ENCODE peak calls at places on chromosomes 6 and 20, in five cellular contexts. One of them, this sample, is unnamed. For H3K27me3, the result is how much of the 10 kb centered on the place peaks cover.

GRCh38 chr20:54133434-54134427 is 40.1 kb downstream of the CYP24A1 start:
- DNase-seq in body of pancreas: no peak
- DNase-seq in neuronal stem cell: no peak
- DNase-seq in cardiac muscle cell: peak
- DNase-seq in dorsolateral prefrontal cortex: no peak
- DNase-seq in this sample: no peak

GRCh38 chr20:10356628-10357027 is 77.4 kb downstream of the MKKS start:
- DNase-seq in body of pancreas: no peak
- DNase-seq in neuronal stem cell: no peak
- DNase-seq in dorsolateral prefrontal cortex: no peak
- DNase-seq in cardiac muscle cell: no peak
- DNase-seq in this sample: no peak

GRCh38 chr20:46974669-46975434 is 80.2 kb downstream of the EYA2 start:
- DNase-seq in dorsolateral prefrontal cortex: no peak
- DNase-seq in cardiac muscle cell: no peak
- DNase-seq in neuronal stem cell: no peak
- DNase-seq in body of pancreas: no peak
- DNase-seq in this sample: no peak

GRCh38 chr20:63373996-63374395 is 12.8 kb upstream of the CHRNA4 start:
- DNase-seq in dorsolateral prefrontal cortex: no peak
- DNase-seq in body of pancreas: no peak
- DNase-seq in neuronal stem cell: no peak
- DNase-seq in cardiac muscle cell: no peak
- DNase-seq in this sample: no peak

GRCh38 chr6:119720160-119720559 is 370.6 kb upstream of the MAN1A1 start:
- DNase-seq in dorsolateral prefrontal cortex: no peak
- DNase-seq in neuronal stem cell: no peak
- DNase-seq in cardiac muscle cell: peak
- DNase-seq in body of pancreas: no peak
- DNase-seq in this sample: no peak

GRCh38 chr6:35611235-35611634 is 77.5 kb downstream of the FKBP5 start:
- DNase-seq in cardiac muscle cell: peak
- DNase-seq in neuronal stem cell: no peak
- DNase-seq in dorsolateral prefrontal cortex: no peak
- DNase-seq in body of pancreas: no peak
- DNase-seq in this sample: no peak

GRCh38 chr6:127641905-127642304 is 64.9 kb downstream of the C6orf58 start:
- DNase-seq in dorsolateral prefrontal cortex: no peak
- DNase-seq in neuronal stem cell: peak
- DNase-seq in body of pancreas: peak
- DNase-seq in cardiac muscle cell: peak
- DNase-seq in this sample: peak

GRCh38 chr6:41967312-41968287 is 26.0 kb upstream of the CCND3 start:
- DNase-seq in cardiac muscle cell: peak
- DNase-seq in body of pancreas: no peak
- DNase-seq in neuronal stem cell: no peak
- DNase-seq in dorsolateral prefrontal cortex: no peak
- DNase-seq in this sample: no peak

GRCh38 chr6:161639772-161640171 is 365.9 kb upstream of the AGPAT4 start:
- DNase-seq in cardiac muscle cell: no peak
- DNase-seq in dorsolateral prefrontal cortex: no peak
- DNase-seq in body of pancreas: no peak
- DNase-seq in neuronal stem cell: no peak
- DNase-seq in this sample: no peak

GRCh38 chr6:16321826-16322225 is 83.4 kb downstream of the GMPR start:
- DNase-seq in neuronal stem cell: no peak
- DNase-seq in dorsolateral prefrontal cortex: no peak
- DNase-seq in body of pancreas: no peak
- DNase-seq in cardiac muscle cell: no peak
- DNase-seq in this sample: no peak

GRCh38 chr6:63465750-63466149 is 106.5 kb upstream of the LOC128125822 start:
- DNase-seq in body of pancreas: no peak
- DNase-seq in cardiac muscle cell: no peak
- DNase-seq in neuronal stem cell: no peak
- DNase-seq in dorsolateral prefrontal cortex: no peak
- DNase-seq in this sample: no peak

GRCh38 chr6:157221049-157221816 is 102.1 kb downstream of the TMEM242 start:
- DNase-seq in cardiac muscle cell: peak
- DNase-seq in neuronal stem cell: peak
- DNase-seq in body of pancreas: peak
- DNase-seq in dorsolateral prefrontal cortex: peak
- DNase-seq in this sample: no peak
- H3K4me3 ChIP-seq in cardiac muscle cell: no peak
- H3K4me3 ChIP-seq in neuronal stem cell: peak
- H3K4me3 ChIP-seq in body of pancreas: no peak
- H3K4me3 ChIP-seq in dorsolateral prefrontal cortex: peak
- H3K4me3 ChIP-seq in this sample: no peak

GRCh38 chr20:45589725-45590124 is 10.6 kb upstream of the WFDC8 start:
- DNase-seq in neuronal stem cell: no peak
- DNase-seq in body of pancreas: no peak
- DNase-seq in dorsolateral prefrontal cortex: no peak
- DNase-seq in cardiac muscle cell: peak
- DNase-seq in this sample: no peak

GRCh38 chr20:45593498-45593897 is 14.4 kb upstream of the WFDC8 start:
- DNase-seq in neuronal stem cell: no peak
- DNase-seq in dorsolateral prefrontal cortex: no peak
- DNase-seq in body of pancreas: no peak
- DNase-seq in cardiac muscle cell: no peak
- DNase-seq in this sample: no peak

GRCh38 chr20:45592574-45593189 is 13.6 kb upstream of the WFDC8 start:
- DNase-seq in dorsolateral prefrontal cortex: no peak
- DNase-seq in body of pancreas: no peak
- DNase-seq in cardiac muscle cell: peak
- DNase-seq in neuronal stem cell: no peak
- DNase-seq in this sample: peak

GRCh38 chr20:45595235-45595634 is 16.2 kb upstream of the WFDC8 start:
- DNase-seq in body of pancreas: no peak
- DNase-seq in dorsolateral prefrontal cortex: no peak
- DNase-seq in cardiac muscle cell: no peak
- DNase-seq in neuronal stem cell: no peak
- DNase-seq in this sample: no peak
- H3K27me3 ChIP-seq in body of pancreas: under half
- H3K27me3 ChIP-seq in dorsolateral prefrontal cortex: under half
- H3K27me3 ChIP-seq in cardiac muscle cell: under half
- H3K27me3 ChIP-seq in neuronal stem cell: under half
- H3K27me3 ChIP-seq in this sample: under half

GRCh38 chr6:30742316-30743098 is at the start of gene FLOT1:
- DNase-seq in cardiac muscle cell: peak
- DNase-seq in neuronal stem cell: peak
- DNase-seq in body of pancreas: peak
- DNase-seq in dorsolateral prefrontal cortex: peak
- DNase-seq in this sample: peak

GRCh38 chr6:30741789-30742315 is 635 bp downstream of the FLOT1 start:
- DNase-seq in body of pancreas: no peak
- DNase-seq in cardiac muscle cell: no peak
- DNase-seq in dorsolateral prefrontal cortex: no peak
- DNase-seq in neuronal stem cell: no peak
- DNase-seq in this sample: no peak

GRCh38 chr6:30740540-30740870 is 2.0 kb downstream of the FLOT1 start:
- DNase-seq in dorsolateral prefrontal cortex: no peak
- DNase-seq in cardiac muscle cell: no peak
- DNase-seq in neuronal stem cell: no peak
- DNase-seq in body of pancreas: no peak
- DNase-seq in this sample: no peak

GRCh38 chr6:30743099-30744053 is 889 bp upstream of the FLOT1 start:
- DNase-seq in body of pancreas: no peak
- DNase-seq in neuronal stem cell: no peak
- DNase-seq in dorsolateral prefrontal cortex: no peak
- DNase-seq in cardiac muscle cell: peak
- DNase-seq in this sample: no peak

DNA sequence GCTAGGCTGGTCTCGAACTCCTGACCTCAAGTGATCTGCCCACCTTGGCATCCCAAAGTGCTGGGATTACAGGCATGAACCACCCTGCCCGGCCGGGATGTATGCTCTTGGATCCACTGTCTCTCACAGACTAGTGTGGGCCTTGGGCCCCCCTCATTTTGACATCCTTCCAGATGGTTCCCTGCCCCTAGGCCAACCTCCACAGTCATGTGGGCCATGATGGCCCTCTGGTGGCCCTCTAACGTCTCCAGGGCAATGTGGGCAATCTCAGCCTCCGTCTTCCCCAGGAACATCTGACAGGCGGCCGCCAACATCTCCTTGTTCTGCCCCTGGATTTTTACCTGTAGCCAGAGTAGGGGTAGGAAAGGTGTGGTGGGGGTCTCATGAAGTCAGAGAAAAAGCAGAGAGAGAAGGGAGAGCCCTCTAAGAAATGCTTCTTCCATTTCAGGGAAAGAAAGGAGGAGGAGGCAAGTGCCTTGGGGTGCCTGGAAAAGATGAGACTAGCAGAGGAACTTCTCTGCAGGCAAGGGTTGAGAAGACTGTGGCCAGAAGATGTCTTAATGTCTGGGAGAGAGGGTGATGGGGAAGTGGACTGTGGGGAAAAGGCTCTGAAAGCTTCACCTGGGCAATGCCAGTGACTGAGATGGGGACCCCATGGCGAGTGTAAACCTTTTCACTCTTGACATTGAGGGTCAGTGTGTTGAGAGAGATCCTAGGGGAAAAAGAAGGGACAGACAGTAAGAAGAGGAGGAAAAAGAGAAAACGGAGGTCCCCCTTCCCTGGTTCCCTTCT is 1.3 kb downstream of the FLOT1 start:
- DNase-seq in dorsolateral prefrontal cortex: no peak
- DNase-seq in cardiac muscle cell: no peak
- DNase-seq in body of pancreas: no peak
- DNase-seq in neuronal stem cell: no peak
- DNase-seq in this sample: no peak
- H3K4me3 ChIP-seq in dorsolateral prefrontal cortex: peak
- H3K4me3 ChIP-seq in cardiac muscle cell: peak
- H3K4me3 ChIP-seq in body of pancreas: no peak
- H3K4me3 ChIP-seq in neuronal stem cell: peak
- H3K4me3 ChIP-seq in this sample: peak

GRCh38 chr20:36342316-36342715 is 36.2 kb downstream of the DLGAP4 start:
- DNase-seq in dorsolateral prefrontal cortex: no peak
- DNase-seq in body of pancreas: no peak
- DNase-seq in cardiac muscle cell: no peak
- DNase-seq in neuronal stem cell: no peak
- DNase-seq in this sample: no peak

GRCh38 chr20:36343641-36344040 is 37.5 kb downstream of the DLGAP4 start:
- DNase-seq in cardiac muscle cell: no peak
- DNase-seq in body of pancreas: no peak
- DNase-seq in neuronal stem cell: no peak
- DNase-seq in dorsolateral prefrontal cortex: no peak
- DNase-seq in this sample: no peak

GRCh38 chr20:36341331-36342020 is 35.3 kb downstream of the DLGAP4 start:
- DNase-seq in cardiac muscle cell: no peak
- DNase-seq in dorsolateral prefrontal cortex: no peak
- DNase-seq in body of pancreas: no peak
- DNase-seq in neuronal stem cell: no peak
- DNase-seq in this sample: no peak

GRCh38 chr20:36344517-36345132 is 38.5 kb downstream of the DLGAP4 start:
- DNase-seq in neuronal stem cell: peak
- DNase-seq in body of pancreas: peak
- DNase-seq in dorsolateral prefrontal cortex: no peak
- DNase-seq in cardiac muscle cell: peak
- DNase-seq in this sample: no peak

GRCh38 chr20:36342721-36343120 is 36.6 kb downstream of the DLGAP4 start:
- DNase-seq in cardiac muscle cell: no peak
- DNase-seq in body of pancreas: no peak
- DNase-seq in dorsolateral prefrontal cortex: no peak
- DNase-seq in neuronal stem cell: no peak
- DNase-seq in this sample: no peak
- H3K27me3 ChIP-seq in cardiac muscle cell: under half
- H3K27me3 ChIP-seq in body of pancreas: under half
- H3K27me3 ChIP-seq in dorsolateral prefrontal cortex: under half
- H3K27me3 ChIP-seq in neuronal stem cell: under half
- H3K27me3 ChIP-seq in this sample: under half

GRCh38 chr20:34023937-34024732 is 30.4 kb downstream of the RALY start:
- DNase-seq in dorsolateral prefrontal cortex: no peak
- DNase-seq in neuronal stem cell: no peak
- DNase-seq in cardiac muscle cell: no peak
- DNase-seq in body of pancreas: no peak
- DNase-seq in this sample: no peak
- H3K4me3 ChIP-seq in dorsolateral prefrontal cortex: no peak
- H3K4me3 ChIP-seq in neuronal stem cell: no peak
- H3K4me3 ChIP-seq in cardiac muscle cell: no peak
- H3K4me3 ChIP-seq in body of pancreas: no peak
- H3K4me3 ChIP-seq in this sample: no peak

GRCh38 chr6:167829513-167829912 is 2.8 kb downstream of the AFDN start:
- DNase-seq in dorsolateral prefrontal cortex: no peak
- DNase-seq in neuronal stem cell: no peak
- DNase-seq in cardiac muscle cell: no peak
- DNase-seq in body of pancreas: no peak
- DNase-seq in this sample: no peak
- H3K27me3 ChIP-seq in dorsolateral prefrontal cortex: under half
- H3K27me3 ChIP-seq in neuronal stem cell: under half
- H3K27me3 ChIP-seq in cardiac muscle cell: under half
- H3K27me3 ChIP-seq in body of pancreas: under half
- H3K27me3 ChIP-seq in this sample: under half

GRCh38 chr6:13712485-13712990 is 903 bp upstream of the RANBP9 start:
- DNase-seq in neuronal stem cell: no peak
- DNase-seq in cardiac muscle cell: peak
- DNase-seq in body of pancreas: no peak
- DNase-seq in dorsolateral prefrontal cortex: no peak
- DNase-seq in this sample: no peak
- H3K4me3 ChIP-seq in neuronal stem cell: peak
- H3K4me3 ChIP-seq in cardiac muscle cell: peak
- H3K4me3 ChIP-seq in body of pancreas: peak
- H3K4me3 ChIP-seq in dorsolateral prefrontal cortex: peak
- H3K4me3 ChIP-seq in this sample: peak

GRCh38 chr20:62223571-62223970 is 3.5 kb upstream of the HRH3 start:
- DNase-seq in dorsolateral prefrontal cortex: no peak
- DNase-seq in neuronal stem cell: no peak
- DNase-seq in body of pancreas: no peak
- DNase-seq in cardiac muscle cell: no peak
- DNase-seq in this sample: no peak
- H3K27me3 ChIP-seq in dorsolateral prefrontal cortex: under half
- H3K27me3 ChIP-seq in neuronal stem cell: under half
- H3K27me3 ChIP-seq in body of pancreas: under half
- H3K27me3 ChIP-seq in cardiac muscle cell: half or more
- H3K27me3 ChIP-seq in this sample: under half

DNA sequence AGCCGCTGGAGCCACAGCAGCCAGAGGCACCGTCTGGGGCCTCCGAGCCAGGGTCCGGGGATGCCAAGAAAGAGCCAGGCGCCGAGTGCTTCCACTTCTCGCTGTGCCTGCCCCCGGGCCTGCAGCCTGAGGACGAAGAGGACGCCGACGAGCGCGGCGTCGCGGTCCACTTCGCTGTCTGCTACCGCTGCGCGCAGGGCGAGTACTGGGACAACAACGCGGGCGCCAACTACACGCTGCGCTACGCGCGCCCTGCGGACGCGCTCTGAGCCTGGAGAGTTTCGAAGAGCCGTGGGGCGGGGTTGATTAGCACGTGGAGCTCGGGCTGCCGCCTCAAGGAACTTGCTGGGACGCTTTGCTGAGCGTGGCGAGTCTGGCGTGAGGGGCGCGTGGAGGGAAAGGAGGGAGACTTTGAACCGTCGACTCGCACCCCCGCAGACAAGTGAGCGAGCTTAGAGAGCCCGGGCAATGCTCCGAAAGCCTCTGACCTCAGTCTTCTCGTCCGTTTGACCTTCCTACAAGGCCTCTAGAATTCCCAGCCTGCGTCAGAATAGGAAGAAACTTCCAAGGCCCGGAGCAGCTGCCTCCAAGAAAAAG is 1.3 kb downstream of the PPP1R3G start:
- DNase-seq in cardiac muscle cell: peak
- DNase-seq in dorsolateral prefrontal cortex: no peak
- DNase-seq in body of pancreas: no peak
- DNase-seq in neuronal stem cell: peak
- DNase-seq in this sample: no peak
- H3K4me3 ChIP-seq in cardiac muscle cell: peak
- H3K4me3 ChIP-seq in dorsolateral prefrontal cortex: peak
- H3K4me3 ChIP-seq in body of pancreas: no peak
- H3K4me3 ChIP-seq in neuronal stem cell: peak
- H3K4me3 ChIP-seq in this sample: peak

This sample was measured in WERI-Rb-1.